ENCODE peak calls at places on chromosomes 13 and 19, in four cellular contexts. W is SK-N-SH, U is K562, O is HepG2. Z is an unnamed sample.

GRCh38 chr13:27924529-27925141 is 4.8 kb downstream of the PDX1 start:
- DNase-seq in U (no peak), O (no peak), W (no peak), Z (no peak)

GRCh38 chr13:69279213-69279612 is 828.4 kb upstream of the ATXN8OS start:
- DNase-seq in U (no peak), O (no peak), W (no peak), Z (no peak)

GRCh38 chr19:39497850-39498261 is 891 bp upstream of the DLL3 start:
- DNase-seq in U (peak; percentile 79), W (peak; percentile 88), O (peak; percentile 36), Z (no peak)

GRCh38 chr13:44514278-44514677 is 61.9 kb downstream of the TSC22D1 start:
- DNase-seq in U (no peak), O (no peak), W (no peak), Z (no peak)

GRCh38 chr19:38557205-38557799 is 60.5 kb downstream of the MAP4K1 start:
- DNase-seq in O (no peak), U (peak; percentile 92), W (no peak), Z (no peak)

GRCh38 chr13:36920612-36921185 is 661 bp upstream of the SMAD9 start:
- DNase-seq in W (no peak), O (no peak), U (no peak), Z (no peak)

GRCh38 chr13:48160879-48161278 is 66.0 kb upstream of the MED4 start:
- DNase-seq in U (peak; percentile 8), W (no peak), O (no peak), Z (no peak)

GRCh38 chr19:8204961-8205360 is 4.2 kb upstream of the CERS4 start:
- DNase-seq in W (no peak), U (no peak), O (no peak), Z (no peak)

GRCh38 chr13:32443111-32443510 is 15.2 kb upstream of the N4BP2L1 start:
- DNase-seq in U (peak; percentile 8), O (peak; percentile 69), W (peak; percentile 38), Z (peak; percentile 2)

GRCh38 chr13:78326608-78327007 is 276.7 kb downstream of the POU4F1 start:
- DNase-seq in U (no peak), O (no peak), W (peak; percentile 24), Z (no peak)

GRCh38 chr13:114077938-114078335 is 54.5 kb downstream of the RASA3 start:
- DNase-seq in W (peak; percentile 99), O (no peak), U (no peak), Z (no peak)

GRCh38 chr19:28245937-28246336 is 967.0 kb downstream of the UQCRFS1 start:
- DNase-seq in W (no peak), O (no peak), U (no peak), Z (no peak)

GRCh38 chr13:84903391-84903790 is 895.8 kb downstream of the SLITRK6 start:
- DNase-seq in U (no peak), W (peak; percentile 31), O (no peak), Z (no peak)

GRCh38 chr19:49442793-49443365 is 1.6 kb upstream of the SLC17A7 start:
- DNase-seq in W (peak; percentile 91), O (peak; percentile 86), U (peak; percentile 95), Z (peak; percentile 82)

GRCh38 chr13:26988059-26988769 is 183.4 kb downstream of the USP12 start:
- DNase-seq in O (peak; percentile 47), U (peak; percentile 14), W (no peak), Z (no peak)

GRCh38 chr19:50658438-50659317 is 9.4 kb downstream of the C19orf81 start:
- DNase-seq in W (peak; percentile 99), O (no peak), U (peak; percentile 97), Z (peak; percentile 68)

GRCh38 chr19:52923782-52924593 is 760 bp upstream of the ZNF888 start:
- DNase-seq in W (no peak), O (peak; percentile 39), U (peak; percentile 89), Z (no peak)

GRCh38 chr13:39322836-39323585 is 280.0 kb downstream of the LHFPL6 start:
- DNase-seq in W (no peak), U (no peak), O (no peak), Z (no peak)

GRCh38 chr19:21748088-21748487 is 19.3 kb downstream of the ZNF100 start:
- DNase-seq in U (no peak), W (no peak), O (no peak), Z (no peak)

GRCh38 chr19:6694147-6694815 is 24.3 kb upstream of the TNFSF14 start:
- DNase-seq in W (no peak), U (peak; percentile 62), O (peak; percentile 53), Z (peak; percentile 38)

GRCh38 chr13:107846642-107847041 is 368.7 kb downstream of the LIG4 start:
- DNase-seq in O (no peak), W (peak; percentile 12), U (no peak), Z (no peak)

GRCh38 chr13:19592657-19593175 is 31.4 kb upstream of the TPTE2 start:
- DNase-seq in W (no peak), O (no peak), U (no peak), Z (no peak)

GRCh38 chr19:39430675-39431593 is 4.8 kb downstream of the RPS16 start:
- DNase-seq in O (peak; percentile 71), U (peak; percentile 81), W (no peak), Z (peak; percentile 97)

GRCh38 chr19:13984875-13985741 is 21.0 kb downstream of the RFX1 start:
- DNase-seq in U (no peak), O (peak; percentile 18), W (no peak), Z (no peak)

GRCh38 chr13:107450426-107450825 is 764.9 kb downstream of the LIG4 start:
- DNase-seq in W (no peak), O (no peak), U (no peak), Z (no peak)

GRCh38 chr13:26323127-26323526 is 69.2 kb downstream of the CDK8 start:
- DNase-seq in W (no peak), U (no peak), O (no peak), Z (no peak)

GRCh38 chr13:66365101-66365500 is 865.0 kb downstream of the PCDH9 start:
- DNase-seq in W (no peak), U (no peak), O (no peak), Z (no peak)

GRCh38 chr19:15101479-15102082 is 5.6 kb upstream of the SYDE1 start:
- DNase-seq in W (peak; percentile 54), U (peak; percentile 53), O (peak; percentile 52), Z (peak; percentile 38)

GRCh38 chr19:44776402-44777096 is 1.1 kb upstream of the CBLC start:
- DNase-seq in U (no peak), O (no peak), W (no peak), Z (peak; percentile 73)

GRCh38 chr13:42076309-42076713 is 27.9 kb downstream of the DGKH start:
- DNase-seq in W (no peak), U (no peak), O (no peak), Z (no peak)

GRCh38 chr13:32783067-32783466 is 196.8 kb downstream of the PDS5B start:
- DNase-seq in U (no peak), O (no peak), W (no peak), Z (no peak)

DNA sequence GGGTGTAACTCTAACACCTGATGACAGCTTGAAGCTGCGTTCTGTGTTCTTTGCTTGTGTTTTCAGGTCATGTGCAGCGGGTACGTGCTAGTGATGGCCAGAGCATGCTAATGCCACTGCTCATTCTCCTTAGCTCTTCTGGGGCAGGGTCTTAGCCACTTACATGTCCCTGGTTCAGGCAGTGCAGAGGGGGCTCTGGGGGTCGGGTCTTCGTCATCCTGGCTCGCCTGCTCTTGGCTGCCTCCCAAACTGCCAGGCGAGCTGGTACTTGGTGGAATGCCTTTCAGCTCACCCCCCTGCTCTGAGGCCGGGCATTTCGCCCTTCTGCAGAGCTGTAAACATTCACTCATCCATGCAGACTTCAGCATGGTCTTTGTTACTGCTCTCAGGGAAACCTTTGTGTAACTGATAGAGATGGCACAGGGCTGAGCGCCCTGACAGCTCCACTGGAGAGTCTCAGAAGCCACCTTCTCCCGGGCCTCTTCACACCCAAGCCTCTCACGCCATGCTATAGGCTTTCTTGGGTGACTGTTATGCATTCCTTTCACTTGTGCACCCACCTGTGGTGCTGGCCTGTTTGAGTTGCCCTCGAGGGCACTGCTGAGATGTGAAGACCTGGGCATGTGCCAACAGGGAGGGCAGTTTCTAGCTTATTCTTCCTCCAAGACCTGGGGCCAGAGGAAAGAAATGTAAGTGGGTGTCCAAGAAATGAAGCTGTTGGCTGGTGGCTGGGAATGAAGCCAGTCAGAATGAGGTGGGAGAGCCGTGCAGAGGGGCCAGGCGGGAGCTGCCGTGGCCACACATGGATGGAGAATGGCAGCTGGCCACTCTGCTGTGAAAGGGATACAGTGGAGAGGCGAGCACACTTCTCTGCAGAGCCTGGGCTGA is 24.5 kb downstream of the FAM124A start:
- DNase-seq in O (no peak), W (peak; percentile 80), U (no peak), Z (no peak)
- TF ChIP-seq RAD21 in O (no peak), W (no peak), U (no peak), Z (no peak)

GRCh38 chr19:46515879-46516350 is 20.2 kb upstream of the PNMA8B start:
- DNase-seq in W (peak; percentile 77), U (peak; percentile 58), O (peak; percentile 23), Z (no peak)

GRCh38 chr19:46517471-46517870 is 21.8 kb upstream of the PNMA8B start:
- DNase-seq in W (no peak), U (no peak), O (no peak), Z (no peak)

GRCh38 chr19:46521241-46521640 is 25.6 kb upstream of the PNMA8B start:
- DNase-seq in W (no peak), O (no peak), U (no peak), Z (no peak)

GRCh38 chr19:46524272-46524671 is 28.6 kb upstream of the PNMA8B start:
- DNase-seq in O (no peak), U (no peak), W (no peak), Z (no peak)

GRCh38 chr19:46520616-46521015 is 24.9 kb upstream of the PNMA8B start:
- DNase-seq in U (peak; percentile 52), W (no peak), O (no peak), Z (no peak)
- TF ChIP-seq ELF1 in U (no peak), W (no peak), O (no peak), Z (no peak)

GRCh38 chr19:17754634-17755532 is 3.6 kb downstream of the FCHO1 start:
- DNase-seq in W (no peak), O (no peak), U (no peak), Z (no peak)
- TF ChIP-seq CTCF in W (no peak), O (no peak), U (no peak), Z (no peak)

GRCh38 chr13:50030315-50030714 is 15.1 kb downstream of the KCNRG start:
- DNase-seq in W (no peak), O (peak; percentile 56), U (no peak), Z (no peak)

GRCh38 chr13:50025446-50025845 is 10.2 kb downstream of the KCNRG start:
- DNase-seq in W (no peak), O (no peak), U (no peak), Z (no peak)

GRCh38 chr13:50026788-50027473 is 11.7 kb downstream of the KCNRG start:
- DNase-seq in U (no peak), O (no peak), W (no peak), Z (no peak)
- TF ChIP-seq RAD21 in U (no peak), O (no peak), W (no peak), Z (no peak)

DNA sequence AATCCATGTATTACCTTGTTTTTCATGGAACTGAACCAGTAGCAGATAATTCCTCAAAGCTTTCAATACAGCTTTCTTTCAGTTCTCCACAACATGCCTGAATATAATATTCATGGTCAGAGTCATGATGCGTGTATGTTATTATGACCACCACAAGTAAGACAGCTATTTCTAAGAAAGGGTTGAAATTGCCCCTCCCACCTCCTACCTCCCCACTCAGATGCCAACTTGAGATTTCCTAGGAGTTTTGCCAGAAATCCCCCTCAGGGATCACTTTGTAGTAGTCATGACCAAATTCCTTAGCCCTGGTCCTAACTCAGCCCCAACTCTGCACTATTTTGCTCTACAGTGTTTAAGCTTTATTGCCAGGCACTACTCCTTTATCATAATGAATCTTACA is 69.9 kb upstream of the RAP2A start:
- DNase-seq in U (no peak), W (no peak), O (no peak), Z (no peak)
- TF ChIP-seq ELF1 in U (no peak), W (no peak), O (no peak), Z (no peak)

Z was measured in HCT116.